ENCODE peak calls at places on chromosomes 12 and 14, in six cellular contexts. D is fibroblast of lung, P is pons, I is iPS-NIHi11, O is T-helper 9 cell, R is ELF-1. W is an unnamed sample.

GRCh38 chr12:47517122-47517521 is 188.7 kb downstream of the RPAP3 start:
- DNase-seq in P (no peak), R (no peak), I (no peak), D (no peak), O (no peak), W (no peak)

GRCh38 chr14:100067481-100067880 is 2.3 kb downstream of the EVL start:
- DNase-seq in I (no peak), R (no peak), D (no peak), P (no peak), O (no peak), W (no peak)

GRCh38 chr12:88553941-88554658 is 26.2 kb downstream of the KITLG start:
- DNase-seq in R (no peak), O (no peak), P (no peak), D (peak; percentile 84), I (no peak), W (no peak)

GRCh38 chr12:50659690-50660424 is 104.0 kb upstream of the ATF1 start:
- DNase-seq in D (no peak), O (no peak), I (no peak), R (no peak), P (peak; percentile 66), W (no peak)

GRCh38 chr12:121800694-121801600 is 2.9 kb upstream of the SETD1B start:
- DNase-seq in R (peak; percentile 83), I (no peak), D (peak; percentile 84), P (peak; percentile 60), O (peak; percentile 60), W (peak; percentile 52)

GRCh38 chr12:111529424-111530368 is 69.4 kb downstream of the ATXN2 start:
- DNase-seq in P (peak; percentile 69), R (peak; percentile 53), O (peak; percentile 43), D (peak; percentile 56), I (peak; percentile 86), W (peak; percentile 70)

GRCh38 chr12:57605308-57606015 is 838 bp downstream of the DTX3 start:
- DNase-seq in P (peak; percentile 15), O (no peak), D (no peak), R (peak; percentile 46), I (no peak), W (no peak)

GRCh38 chr14:68924392-68925158 is 54.5 kb downstream of the ACTN1 start:
- DNase-seq in O (no peak), R (peak; percentile 93), D (peak; percentile 53), I (peak; percentile 63), P (no peak), W (no peak)

GRCh38 chr12:50024804-50025186 is 499 bp downstream of the RACGAP1 start:
- DNase-seq in P (no peak), D (no peak), R (no peak), I (no peak), O (no peak), W (no peak)

GRCh38 chr12:5768171-5768879 is 176.7 kb downstream of the ANO2 start:
- DNase-seq in D (no peak), R (no peak), I (no peak), P (no peak), O (no peak), W (no peak)

GRCh38 chr14:53190938-53191337 is 37.8 kb upstream of the DDHD1 start:
- DNase-seq in I (no peak), R (no peak), D (peak; percentile 43), P (no peak), O (no peak), W (no peak)

GRCh38 chr12:66048843-66049537 is 81.6 kb downstream of the LLPH start:
- DNase-seq in R (no peak), P (no peak), O (no peak), I (no peak), D (no peak), W (no peak)

GRCh38 chr14:89444536-89445125 is 27.6 kb upstream of the FOXN3 start:
- DNase-seq in O (no peak), P (no peak), D (peak; percentile 25), R (no peak), I (no peak), W (no peak)

GRCh38 chr14:53952533-53952932 is 4.1 kb downstream of the BMP4 start:
- DNase-seq in I (no peak), O (no peak), R (peak; percentile 62), P (no peak), D (no peak), W (no peak)

GRCh38 chr14:90781344-90781761 is 34.9 kb downstream of the TTC7B start:
- DNase-seq in O (no peak), I (no peak), R (no peak), D (peak; percentile 87), P (no peak), W (no peak)

GRCh38 chr12:89856431-89856830 is 147.8 kb upstream of the ATP2B1 start:
- DNase-seq in R (no peak), D (peak; percentile 87), I (no peak), O (no peak), P (no peak), W (peak; percentile 9)

GRCh38 chr12:66573605-66574004 is 105.3 kb downstream of the GRIP1 start:
- DNase-seq in O (no peak), D (no peak), R (no peak), P (no peak), I (no peak), W (peak; percentile 4)

GRCh38 chr14:94836849-94837248 is 66.9 kb upstream of the GSC start:
- DNase-seq in I (no peak), D (no peak), P (no peak), O (no peak), R (no peak), W (no peak)

GRCh38 chr14:84750763-84751554 is 779.0 kb upstream of the FLRT2 start:
- DNase-seq in O (no peak), D (peak; percentile 70), I (no peak), R (peak; percentile 2), P (no peak), W (no peak)

GRCh38 chr12:56188786-56189335 is 422 bp downstream of the SMARCC2 start:
- DNase-seq in P (no peak), O (no peak), R (peak; percentile 46), I (peak; percentile 80), D (no peak), W (no peak)

GRCh38 chr12:14836336-14837210 is 6.8 kb downstream of the ART4 start:
- DNase-seq in O (no peak), R (peak; percentile 26), D (peak; percentile 95), P (no peak), I (no peak), W (no peak)